ENCODE peak calls at places on chromosomes 4 and X, in four cellular contexts. T is GM12878, N is HepG2, X is HEK293T. W is an unnamed sample.

GRCh38 chr4:114642173-114642780 is 43.7 kb downstream of the UGT8 start:
- DNase-seq in T (no peak), N (no peak), X (no peak), W (no peak)

GRCh38 chrX:42748067-42748850 is 29.7 kb downstream of the PPP1R2C start:
- DNase-seq in T (no peak), N (no peak), X (no peak), W (no peak)

GRCh38 chr4:150619032-150619431 is 37.1 kb downstream of the MAB21L2 start:
- DNase-seq in T (no peak), N (no peak), X (no peak), W (no peak)

GRCh38 chr4:7831330-7831729 is 108.3 kb downstream of the AFAP1 start:
- DNase-seq in T (no peak), N (no peak), X (peak), W (no peak)

GRCh38 chrX:115642895-115643530 is 82.0 kb downstream of the PLS3 start:
- DNase-seq in T (peak), N (peak), X (peak), W (peak)

GRCh38 chrX:148804579-148804978 is 304.2 kb downstream of the AFF2 start:
- DNase-seq in T (no peak), N (no peak), X (no peak), W (no peak)

GRCh38 chr4:127778102-127778501 is 4.0 kb upstream of the HSPA4L start:
- DNase-seq in T (no peak), N (peak), X (no peak), W (no peak)

GRCh38 chr4:158462611-158463010 is 59.1 kb upstream of the RXFP1 start:
- DNase-seq in T (no peak), N (no peak), X (no peak), W (no peak)

GRCh38 chrX:9626379-9626778 is 139.3 kb downstream of the GPR143 start:
- DNase-seq in T (no peak), N (no peak), X (no peak), W (no peak)

GRCh38 chrX:50492720-50493119 is 22.1 kb upstream of the DGKK start:
- DNase-seq in T (no peak), N (no peak), X (no peak), W (no peak)

GRCh38 chr4:152896819-152897218 is 39.3 kb upstream of the FHDC1 start:
- DNase-seq in T (no peak), N (no peak), X (no peak), W (no peak)

GRCh38 chr4:64584981-64585557 is 175.8 kb upstream of the TECRL start:
- DNase-seq in T (no peak), N (peak), X (peak), W (peak)

GRCh38 chr4:182897601-182898478 is 19.3 kb downstream of the DCTD start:
- DNase-seq in T (no peak), N (peak), X (no peak), W (no peak)

GRCh38 chr4:24569662-24570061 is 14.7 kb downstream of the DHX15 start:
- DNase-seq in T (no peak), N (no peak), X (no peak), W (no peak)

GRCh38 chr4:181938641-181939040 is 304.6 kb upstream of the TENM3 start:
- DNase-seq in T (no peak), N (no peak), X (no peak), W (no peak)

GRCh38 chr4:168528131-168528949 is 31.5 kb downstream of the PALLD start:
- DNase-seq in T (no peak), N (no peak), X (no peak), W (no peak)

GRCh38 chr4:20354120-20354519 is 102.4 kb downstream of the SLIT2 start:
- DNase-seq in T (no peak), N (no peak), X (peak), W (no peak)

GRCh38 chr4:82431026-82431745 is 796 bp downstream of the ENOPH1 start:
- DNase-seq in T (no peak), N (no peak), X (peak), W (peak)

GRCh38 chrX:111728096-111728495 is 47.1 kb downstream of the ALG13 start:
- DNase-seq in T (no peak), N (no peak), X (no peak), W (no peak)

GRCh38 chr4:158202475-158202874 is 7.8 kb upstream of the TMEM144 start:
- DNase-seq in T (no peak), N (no peak), X (no peak), W (no peak)

GRCh38 chr4:67106846-67107467 is 438.3 kb downstream of the CENPC start:
- DNase-seq in T (no peak), N (no peak), X (no peak), W (no peak)

GRCh38 chr4:8592366-8593267 is at the start of gene CPZ:
- DNase-seq in T (no peak), N (peak), X (no peak), W (peak)

GRCh38 chr4:139950568-139950967 is 203.4 kb downstream of the MAML3 start:
- DNase-seq in T (peak), N (no peak), X (no peak), W (no peak)

GRCh38 chr4:124199755-124200154 is 512.8 kb downstream of the ANKRD50 start:
- DNase-seq in T (no peak), N (no peak), X (no peak), W (no peak)

GRCh38 chr4:48909697-48910096 is 3.1 kb upstream of the OCIAD2 start:
- DNase-seq in T (no peak), N (no peak), X (peak), W (no peak)

GRCh38 chr4:14478504-14478903 is 523.8 kb upstream of the CPEB2 start:
- DNase-seq in T (no peak), N (no peak), X (no peak), W (no peak)

GRCh38 chr4:68732653-68733466 is 62.4 kb upstream of the UGT2B15 start:
- DNase-seq in T (peak), N (peak), X (no peak), W (no peak)

DNA sequence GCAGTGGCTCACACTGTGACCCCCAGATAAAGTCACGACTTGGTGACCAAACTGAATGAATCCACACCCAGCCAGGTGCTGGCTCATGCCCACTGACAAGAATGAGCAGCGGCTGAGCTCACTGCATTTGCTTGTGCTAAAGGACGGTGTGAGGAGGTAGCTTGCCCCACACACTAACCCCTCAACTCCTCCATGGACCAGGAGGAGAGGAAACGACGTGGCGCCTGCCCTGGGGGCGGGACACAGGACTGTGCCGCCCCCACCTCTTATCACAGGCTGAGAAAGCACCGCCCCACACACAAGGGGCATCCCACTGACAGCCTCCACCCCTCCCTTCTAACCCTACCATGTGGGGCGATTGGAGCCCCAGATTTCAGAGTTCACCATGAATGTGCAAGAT is 43.0 kb downstream of the ZFYVE28 start:
- DNase-seq in T (no peak), N (no peak), X (no peak), W (peak)
- TF ChIP-seq TARDBP in T (no peak), N (no peak), X (no peak), W (no peak)

GRCh38 chr4:1494416-1495315 is 88.4 kb upstream of the NKX1-1 start:
- DNase-seq in T (no peak), N (no peak), X (no peak), W (no peak)

GRCh38 chr4:1497189-1497801 is 91.1 kb upstream of the NKX1-1 start:
- DNase-seq in T (no peak), N (no peak), X (no peak), W (no peak)

GRCh38 chr4:1496116-1496642 is 89.9 kb upstream of the NKX1-1 start:
- DNase-seq in T (no peak), N (no peak), X (no peak), W (no peak)

GRCh38 chr4:1493540-1494287 is 87.5 kb upstream of the NKX1-1 start:
- DNase-seq in T (no peak), N (no peak), X (no peak), W (no peak)

GRCh38 chr4:1495416-1496115 is 89.3 kb upstream of the NKX1-1 start:
- DNase-seq in T (no peak), N (no peak), X (no peak), W (no peak)
- TF ChIP-seq TARDBP in T (no peak), N (no peak), X (no peak), W (no peak)

DNA sequence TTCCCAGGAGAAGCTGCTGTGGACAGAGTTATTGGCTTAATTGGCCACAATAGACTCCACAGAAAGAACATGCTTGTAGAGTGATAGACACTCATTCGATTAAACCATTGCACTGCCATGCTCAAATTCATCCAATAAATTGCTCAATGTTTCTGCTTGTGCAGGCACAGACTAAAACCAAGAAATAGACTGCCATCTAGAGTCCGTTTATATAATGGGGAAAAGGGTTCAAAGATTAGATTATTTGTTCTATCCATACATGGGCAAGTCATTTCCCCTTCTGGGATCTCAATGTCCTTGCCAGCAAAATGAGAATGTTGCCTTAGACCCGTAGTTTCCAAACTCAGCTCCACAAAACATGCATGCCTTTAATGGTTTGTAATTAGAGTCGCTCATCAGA is 8.7 kb downstream of the SMIM10 start:
- DNase-seq in T (peak), N (peak), X (peak), W (no peak)
- TF ChIP-seq TARDBP in T (no peak), N (no peak), X (no peak), W (no peak)

DNA sequence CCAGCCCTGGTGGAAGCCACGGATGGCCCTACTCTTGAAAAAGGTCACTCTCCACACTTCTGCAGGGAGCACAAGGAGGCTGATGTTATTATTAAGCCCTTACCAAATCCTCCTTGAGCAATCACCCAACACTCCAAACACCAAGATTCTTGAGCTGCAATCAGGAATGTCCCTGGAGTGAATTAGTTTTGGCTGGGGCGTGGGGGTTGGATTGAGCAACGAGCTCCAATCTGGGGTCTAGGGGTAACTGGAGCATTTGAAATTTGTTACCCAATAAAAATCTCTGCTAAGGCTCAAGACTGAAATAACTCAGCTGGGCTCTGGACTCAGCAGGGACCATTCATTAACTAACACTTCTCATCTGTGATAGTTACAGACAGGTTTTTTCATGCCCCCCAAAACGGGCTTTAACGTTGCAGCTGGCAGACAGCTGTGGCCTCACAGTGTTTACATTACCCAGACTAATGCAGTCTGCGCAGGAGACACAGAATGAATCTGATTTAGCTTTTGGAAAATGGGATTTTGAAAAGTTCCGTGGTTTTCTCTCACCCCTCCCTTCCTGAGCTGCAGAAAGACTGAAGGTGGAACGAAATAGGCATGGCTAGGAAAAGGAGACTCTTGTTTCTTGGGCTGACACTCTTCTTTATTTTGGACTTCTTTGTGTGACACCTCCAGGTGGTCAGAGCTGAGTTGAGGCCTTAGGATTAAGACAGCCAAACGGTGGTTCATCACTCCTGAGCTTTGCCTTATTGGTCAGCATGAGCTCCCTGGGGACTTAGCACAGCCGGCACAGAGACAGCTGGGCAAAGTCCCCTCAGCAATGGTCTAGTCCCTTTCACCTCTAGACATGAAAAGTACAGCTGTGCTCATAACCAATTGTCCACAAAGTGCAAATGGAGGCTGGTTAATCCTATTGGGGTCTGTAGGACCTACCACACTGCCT is 26.6 kb downstream of the PLAC1 start:
- DNase-seq in T (no peak), N (no peak), X (no peak), W (no peak)
- TF ChIP-seq TARDBP in T (no peak), N (no peak), X (no peak), W (no peak)

GRCh38 chr4:83454626-83455025 is 997 bp downstream of the HELQ start:
- DNase-seq in T (no peak), N (no peak), X (no peak), W (no peak)
- TF ChIP-seq TARDBP in T (no peak), N (no peak), X (no peak), W (no peak)

DNA sequence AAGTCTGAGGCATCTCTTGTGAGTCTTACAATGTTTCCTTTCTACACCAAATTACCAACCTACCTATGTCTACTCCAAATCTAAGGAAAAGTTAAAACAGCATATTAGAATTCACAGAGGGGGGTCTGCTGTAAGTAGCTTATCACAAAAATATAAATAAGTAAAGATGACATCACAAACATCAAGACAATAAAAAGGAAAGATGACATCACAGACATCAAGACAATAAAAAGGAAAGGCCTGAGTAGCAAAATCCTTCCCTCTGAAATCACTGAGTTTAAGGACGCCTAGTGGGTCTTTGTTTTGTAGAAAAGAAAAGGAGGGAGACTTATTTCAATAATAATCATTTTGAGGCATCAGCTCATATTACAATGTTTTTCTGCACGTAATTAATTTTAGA is 707.1 kb upstream of the GRID2 start:
- DNase-seq in T (no peak), N (no peak), X (no peak), W (no peak)
- TF ChIP-seq TARDBP in T (no peak), N (no peak), X (no peak), W (no peak)

DNA sequence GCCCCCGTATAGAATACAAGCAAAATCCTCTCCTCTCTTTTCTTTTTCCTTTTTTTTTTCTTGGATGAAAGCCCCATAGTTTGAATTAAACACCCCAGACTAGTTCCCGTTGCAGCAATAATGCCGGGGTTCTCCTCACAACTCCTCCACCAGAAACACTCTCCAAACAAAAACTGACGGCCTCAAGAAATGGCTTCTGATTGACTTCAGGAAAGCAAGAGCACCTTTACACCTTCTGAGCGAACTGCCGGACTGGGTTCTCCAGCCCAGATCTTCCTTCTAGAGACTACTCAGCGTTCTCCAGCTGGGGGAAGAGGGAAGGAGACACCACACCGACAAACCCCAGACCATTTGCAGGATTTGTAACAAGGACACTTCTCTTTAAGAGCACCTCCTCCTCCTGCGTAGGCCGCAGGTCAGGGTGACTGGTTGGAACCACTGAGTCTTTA is 4.0 kb downstream of the HAND2 start:
- DNase-seq in T (no peak), N (no peak), X (no peak), W (no peak)
- TF ChIP-seq TARDBP in T (no peak), N (no peak), X (no peak), W (no peak)

DNA sequence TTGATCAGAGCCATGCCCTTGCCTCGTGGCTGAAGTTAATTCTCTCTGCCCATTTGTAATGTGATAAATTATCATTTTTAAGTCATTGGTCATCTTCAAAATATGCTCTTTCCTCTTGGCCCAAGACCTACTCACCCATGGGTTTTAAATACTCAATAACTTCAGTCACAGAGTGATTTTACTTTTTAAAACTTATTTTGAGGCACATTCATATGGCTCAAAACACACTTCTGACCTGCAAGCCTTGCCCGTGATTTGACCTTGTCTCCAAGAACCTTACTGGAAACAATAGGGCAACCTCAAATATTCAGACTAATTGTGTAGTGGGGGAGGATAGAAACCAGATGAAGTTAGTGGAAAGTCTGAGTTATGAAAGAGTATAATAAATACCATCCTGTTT is 176.2 kb upstream of the LNX1 start:
- DNase-seq in T (no peak), N (no peak), X (no peak), W (no peak)
- TF ChIP-seq TARDBP in T (no peak), N (no peak), X (no peak), W (no peak)

GRCh38 chr4:157104541-157104940 is 28.6 kb downstream of the GLRB start:
- DNase-seq in T (no peak), N (no peak), X (no peak), W (no peak)
- TF ChIP-seq TARDBP in T (no peak), N (no peak), X (no peak), W (no peak)

DNA sequence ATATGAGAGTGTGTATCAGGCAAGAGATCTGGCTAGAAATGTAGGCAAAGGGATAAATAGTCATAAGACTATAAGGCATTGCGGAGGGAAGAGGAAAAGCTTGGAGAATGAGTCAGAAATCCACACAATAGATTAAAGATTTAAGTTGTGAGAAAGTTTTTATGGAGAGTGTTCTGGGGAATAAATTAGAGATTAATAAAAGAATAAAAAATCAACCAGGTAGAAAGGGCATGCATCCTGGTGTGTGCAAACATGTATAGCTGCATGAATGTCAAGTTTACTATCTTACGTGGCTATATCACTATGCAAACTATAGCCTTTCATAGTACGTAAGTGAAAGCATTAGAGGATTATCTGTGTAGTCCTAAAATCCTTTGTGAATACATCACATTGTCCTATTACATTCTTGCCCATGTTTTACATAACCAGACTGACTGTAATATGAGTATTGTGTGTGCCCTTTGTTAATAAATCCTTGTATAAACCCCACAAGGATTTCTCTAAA is 36.9 kb downstream of the SNCA start:
- DNase-seq in T (no peak), N (no peak), X (no peak), W (no peak)
- TF ChIP-seq TARDBP in T (no peak), N (no peak), X (no peak), W (no peak)